ENCODE peak calls at places on chromosomes 3 and 15, in five cellular contexts. A is transverse colon; U is posterior cingulate gyrus; R is bronchial epithelial cell; Z is activated T-cell treated with anti-CD3 and anti-CD28 coated beads, Interleukin-2, amount 50 U/mL, for 1 hour. S is an unnamed sample.

GRCh38 chr15:84570164-84570692 is 30.6 kb upstream of the ZSCAN2 start:
- DNase-seq in A (peak; percentile 76), U (peak; percentile 30), R (no peak), Z (peak; percentile 69), S (peak; percentile 2)

GRCh38 chr3:139323146-139323545 is 20.7 kb upstream of the MRPS22 start:
- DNase-seq in A (no peak), U (no peak), R (no peak), Z (no peak), S (no peak)

GRCh38 chr3:139340784-139341183 is 3.0 kb upstream of the MRPS22 start:
- DNase-seq in A (no peak), U (no peak), R (no peak), Z (no peak), S (no peak)

GRCh38 chr3:151307583-151307982 is 9.0 kb downstream of the GPR87 start:
- DNase-seq in A (no peak), U (no peak), R (no peak), Z (no peak), S (no peak)

GRCh38 chr15:75544273-75544862 is 34.7 kb downstream of the PTPN9 start:
- DNase-seq in A (no peak), U (no peak), R (no peak), Z (no peak), S (no peak)

GRCh38 chr15:98612490-98613110 is 35.7 kb upstream of the IGF1R start:
- DNase-seq in A (no peak), U (no peak), R (no peak), Z (no peak), S (no peak)

GRCh38 chr15:57534279-57534678 is 57.4 kb upstream of the MYZAP start:
- DNase-seq in A (no peak), U (no peak), R (no peak), Z (no peak), S (no peak)

GRCh38 chr15:25764980-25765735 is 98.0 kb downstream of the ATP10A start:
- DNase-seq in A (no peak), U (no peak), R (no peak), Z (no peak), S (no peak)

GRCh38 chr3:105238367-105238766 is 128.3 kb upstream of the ALCAM start:
- DNase-seq in A (no peak), U (no peak), R (no peak), Z (no peak), S (no peak)

GRCh38 chr3:122233109-122233952 is 49.9 kb downstream of the CASR start:
- DNase-seq in A (peak; percentile 33), U (no peak), R (no peak), Z (no peak), S (no peak)

S was measured in HTR-8/SVneo.